ENCODE peak calls at places on chromosomes 12 and 14, in seven cellular contexts. K is breast epithelium, Z is fibroblast of the aortic adventitia, O is MM.1S, P is nephron progenitor cell, M is endothelial cell of umbilical vein, Y is adrenal gland. C is an unnamed sample.

GRCh38 chr14:105927661-105928060 is 401.3 kb downstream of the TMEM121 start:
- DNase-seq in O (no peak), Y (no peak), M (no peak), K (peak), P (no peak), Z (no peak), C (no peak)

GRCh38 chr12:62767946-62768345 is 167.0 kb downstream of the PPM1H start:
- DNase-seq in O (no peak), P (no peak), M (no peak), Z (no peak), Y (no peak), K (no peak), C (no peak)

GRCh38 chr14:101087614-101088394 is 184.3 kb upstream of the RTL1 start:
- DNase-seq in O (no peak), M (no peak), Z (no peak), K (peak), Y (peak), P (no peak), C (no peak)

GRCh38 chr12:27123642-27124041 is 41.3 kb upstream of the C12orf71 start:
- DNase-seq in O (peak), Y (no peak), K (no peak), Z (peak), P (no peak), M (peak), C (peak)

GRCh38 chr14:92880851-92881250 is 42.1 kb upstream of the CHGA start:
- DNase-seq in M (peak), K (no peak), Z (peak), Y (peak), O (no peak), P (no peak), C (no peak)

GRCh38 chr14:71776463-71777359 is 155.5 kb upstream of the RGS6 start:
- DNase-seq in K (no peak), O (no peak), Y (no peak), M (peak), P (no peak), Z (peak), C (no peak)

GRCh38 chr12:50112456-50113218 is 601 bp downstream of the COX14 start:
- DNase-seq in Z (no peak), K (no peak), P (no peak), M (no peak), O (peak), Y (peak), C (no peak)

GRCh38 chr12:77122236-77122635 is 56.9 kb upstream of the E2F7 start:
- DNase-seq in P (no peak), M (peak), Z (peak), O (no peak), K (no peak), Y (no peak), C (no peak)

GRCh38 chr14:81162941-81163340 is 57.8 kb downstream of the GTF2A1 start:
- DNase-seq in K (no peak), Z (peak), O (no peak), M (no peak), Y (no peak), P (no peak), C (no peak)

GRCh38 chr14:45073480-45073879 is 10.4 kb upstream of the PRPF39 start:
- DNase-seq in M (no peak), O (no peak), Z (no peak), K (no peak), Y (no peak), P (no peak), C (no peak)

GRCh38 chr14:90983560-90983959 is 76.9 kb downstream of the RPS6KA5 start:
- DNase-seq in Y (no peak), P (no peak), K (no peak), M (no peak), Z (no peak), O (no peak), C (no peak)

GRCh38 chr14:72451081-72451972 is 442.6 kb downstream of the DPF3 start:
- DNase-seq in K (no peak), O (peak), P (peak), Y (no peak), Z (no peak), M (no peak), C (peak)

GRCh38 chr12:19964549-19964948 is 403.8 kb upstream of the PDE3A start:
- DNase-seq in Y (no peak), P (no peak), K (no peak), O (no peak), Z (peak), M (no peak), C (no peak)

GRCh38 chr12:69415471-69416275 is 54.5 kb upstream of the FRS2 start:
- DNase-seq in Y (peak), P (peak), M (peak), Z (peak), O (peak), K (peak), C (peak)

GRCh38 chr12:112096070-112096469 is 12.5 kb downstream of the NAA25 start:
- DNase-seq in M (no peak), O (no peak), Y (no peak), P (no peak), K (no peak), Z (no peak), C (peak)

GRCh38 chr12:10982244-10982643 is 4.5 kb downstream of the TAS2R50 start:
- DNase-seq in K (no peak), O (no peak), Y (no peak), Z (no peak), M (no peak), P (no peak), C (no peak)

GRCh38 chr12:74847169-74847568 is 309.5 kb downstream of the ATXN7L3B start:
- DNase-seq in Y (no peak), K (no peak), Z (no peak), P (no peak), M (no peak), O (no peak), C (no peak)

GRCh38 chr14:24607081-24607480 is 2.4 kb downstream of the GZMH start:
- DNase-seq in P (no peak), Z (no peak), Y (no peak), O (peak), K (no peak), M (no peak), C (peak)

GRCh38 chr12:80681287-80681686 is 26.1 kb upstream of the MYF6 start:
- DNase-seq in P (no peak), K (no peak), Z (no peak), O (peak), M (no peak), Y (no peak), C (no peak)

GRCh38 chr14:72503696-72504368 is 390.1 kb downstream of the DPF3 start:
- DNase-seq in O (no peak), K (no peak), Y (no peak), Z (peak), P (no peak), M (peak), C (no peak)

GRCh38 chr12:11812558-11813421 is 163.3 kb downstream of the ETV6 start:
- DNase-seq in O (peak), Y (peak), P (peak), M (peak), K (no peak), Z (peak), C (peak)

GRCh38 chr14:79331820-79332219 is 879.5 kb downstream of the DIO2 start:
- DNase-seq in P (no peak), Y (no peak), M (no peak), K (no peak), Z (no peak), O (no peak), C (no peak)

GRCh38 chr14:77222546-77223225 is 41.1 kb downstream of the TMEM63C start:
- DNase-seq in Z (no peak), K (no peak), O (no peak), M (no peak), Y (no peak), P (no peak), C (no peak)

GRCh38 chr12:125079943-125080645 is 14.9 kb downstream of the AACS start:
- DNase-seq in M (no peak), P (no peak), Y (no peak), K (no peak), Z (peak), O (no peak), C (no peak)

GRCh38 chr12:69108024-69108423 is 131.3 kb upstream of the CPSF6 start:
- DNase-seq in M (no peak), Y (no peak), O (no peak), K (no peak), Z (peak), P (no peak), C (no peak)

GRCh38 chr12:112944028-112944690 is 5.9 kb downstream of the OAS3 start:
- DNase-seq in P (no peak), Z (no peak), Y (peak), O (no peak), M (no peak), K (no peak), C (no peak)

GRCh38 chr12:108572166-108572790 is 9.9 kb downstream of the ISCU start:
- DNase-seq in P (no peak), Z (no peak), O (peak), M (no peak), K (no peak), Y (peak), C (peak)

GRCh38 chr14:32934891-32935633 is 3.6 kb upstream of the NPAS3 start:
- DNase-seq in O (no peak), P (peak), Z (no peak), Y (no peak), K (no peak), M (no peak), C (peak)

GRCh38 chr14:46580941-46581671 is 70.5 kb downstream of the RPL10L start:
- DNase-seq in K (no peak), P (peak), O (peak), Y (peak), Z (no peak), M (peak), C (peak)

GRCh38 chr14:54207075-54207474 is 189.7 kb upstream of the CDKN3 start:
- DNase-seq in M (no peak), Y (no peak), K (no peak), P (no peak), O (no peak), Z (peak), C (no peak)

GRCh38 chr14:98160901-98161300 is 1111.1 kb downstream of the BCL11B start:
- DNase-seq in K (no peak), M (no peak), Y (no peak), Z (no peak), P (no peak), O (no peak), C (no peak)

GRCh38 chr14:36301159-36301558 is 19.3 kb downstream of the MBIP start:
- DNase-seq in O (no peak), M (no peak), Z (peak), P (no peak), Y (no peak), K (no peak), C (no peak)
- TF ChIP-seq CTCF in O (no peak), M (no peak), Z (no peak), P (no peak), Y (no peak), K (no peak), C (no peak)

GRCh38 chr12:132015686-132016430 is 66.1 kb downstream of the EP400 start:
- DNase-seq in K (no peak), M (no peak), Z (no peak), Y (no peak), O (no peak), P (no peak), C (no peak)

GRCh38 chr12:132009336-132009859 is 59.7 kb downstream of the EP400 start:
- DNase-seq in M (no peak), Y (peak), P (no peak), O (no peak), Z (no peak), K (no peak), C (no peak)

GRCh38 chr12:132014915-132015280 is 65.2 kb downstream of the EP400 start:
- DNase-seq in O (no peak), Z (no peak), Y (no peak), M (no peak), P (no peak), K (no peak), C (no peak)

GRCh38 chr12:132018193-132018916 is 68.6 kb downstream of the EP400 start:
- DNase-seq in O (no peak), M (no peak), Y (no peak), K (no peak), Z (no peak), P (no peak), C (no peak)

DNA sequence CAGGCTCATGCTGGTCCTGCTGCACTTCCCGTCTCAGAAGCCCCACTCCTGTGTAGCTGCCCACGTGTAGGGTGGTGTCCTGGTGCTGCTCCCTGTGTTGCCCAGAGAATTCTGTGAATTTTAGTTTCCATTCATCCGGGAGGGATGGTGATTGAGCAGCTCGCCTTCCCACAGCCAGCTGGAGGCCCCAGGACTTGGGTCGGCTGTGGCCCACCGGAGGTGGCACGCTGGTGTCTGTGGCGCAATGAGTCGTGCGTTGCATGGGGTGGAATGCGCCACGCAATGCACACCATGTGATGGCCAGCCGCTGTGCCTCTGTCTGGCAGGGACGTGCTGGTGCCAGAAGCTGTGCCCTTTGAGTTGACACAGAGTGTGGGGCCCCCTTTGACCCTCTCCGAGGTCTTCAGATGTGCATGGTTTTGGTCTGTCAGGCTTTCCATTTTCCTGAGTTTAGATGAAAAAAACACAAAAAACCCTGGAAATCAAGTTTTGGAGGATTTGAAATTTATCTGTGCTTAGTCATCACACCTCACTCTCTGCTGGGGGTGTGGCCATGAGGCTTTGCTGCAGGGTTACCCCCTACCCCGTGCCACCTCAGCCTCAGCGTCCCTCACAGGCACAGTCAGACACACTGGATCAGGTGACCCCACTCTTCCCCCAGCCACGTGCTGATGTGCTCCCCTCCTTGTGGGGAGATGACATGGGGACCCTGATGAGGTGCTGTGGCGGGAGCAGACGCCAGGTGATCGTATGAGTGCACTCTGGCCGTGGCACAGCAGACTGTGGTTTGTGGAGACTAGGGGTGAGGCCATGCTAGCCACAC is 64.6 kb downstream of the EP400 start:
- DNase-seq in Y (no peak), K (no peak), M (no peak), Z (no peak), P (no peak), O (no peak), C (no peak)
- TF ChIP-seq CTCF in Y (no peak), K (no peak), M (no peak), Z (no peak), P (no peak), O (no peak), C (no peak)

DNA sequence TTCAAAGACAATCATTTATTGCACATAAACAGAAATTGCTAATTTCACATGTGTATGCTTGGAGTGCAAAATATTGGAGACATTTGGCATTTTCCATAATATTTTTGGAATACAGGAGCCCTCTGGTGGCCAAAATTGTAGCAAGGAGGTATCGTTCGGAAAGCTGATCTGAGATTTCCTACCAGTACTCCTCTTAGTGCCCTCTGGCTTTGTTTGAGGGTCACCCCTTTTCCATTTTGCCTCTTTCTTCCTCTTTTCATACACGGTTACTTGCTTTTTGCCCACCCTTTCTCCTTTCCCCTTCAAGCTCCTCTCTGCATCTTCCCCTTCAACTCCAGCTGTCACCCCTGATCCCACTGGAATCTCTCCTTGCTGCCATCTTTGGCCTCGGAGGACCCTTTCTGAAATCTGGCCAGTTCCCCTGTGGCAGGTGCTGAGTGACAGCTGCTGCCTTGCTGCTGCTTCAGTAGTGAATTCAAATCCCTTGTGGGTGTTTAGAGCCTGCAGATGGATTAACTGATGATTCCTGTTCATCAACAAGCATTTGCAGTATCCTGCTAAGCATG is 164.6 kb upstream of the PARP11 start:
- DNase-seq in O (no peak), K (no peak), P (no peak), Y (peak), M (peak), Z (peak), C (no peak)
- TF ChIP-seq CTCF in O (peak), K (peak), P (peak), Y (peak), M (peak), Z (peak), C (peak)

GRCh38 chr14:52148371-52148770 is 79.5 kb upstream of the NID2 start:
- DNase-seq in Z (no peak), M (no peak), Y (no peak), P (no peak), K (no peak), O (no peak), C (no peak)
- TF ChIP-seq CTCF in Z (no peak), M (no peak), Y (no peak), P (no peak), K (no peak), O (no peak), C (no peak)

DNA sequence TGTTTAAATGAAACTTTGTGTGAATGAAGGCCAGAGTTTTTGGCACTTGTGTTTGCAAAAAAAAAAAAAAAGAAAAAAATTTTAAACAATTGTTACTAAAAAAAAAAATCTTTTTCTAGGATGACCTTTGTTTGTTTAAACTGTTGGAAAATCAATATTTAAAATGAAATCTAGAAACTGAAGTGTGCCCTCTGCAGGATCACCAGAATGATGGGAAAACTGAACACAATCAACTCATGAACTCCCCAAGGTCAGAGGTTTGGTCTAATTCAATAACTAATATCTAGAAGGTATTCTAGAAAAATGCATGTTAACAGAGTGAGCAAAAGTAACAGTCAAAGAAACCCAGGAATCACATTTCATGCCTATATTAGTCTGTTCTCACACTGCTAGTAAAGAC is 448.9 kb downstream of the FLRT2 start:
- DNase-seq in Z (no peak), Y (no peak), O (no peak), P (no peak), K (no peak), M (no peak), C (no peak)
- TF ChIP-seq CTCF in Z (no peak), Y (no peak), O (no peak), P (no peak), K (no peak), M (no peak), C (no peak)

GRCh38 chr14:63457498-63457897 is 85.7 kb downstream of the PPP2R5E start:
- DNase-seq in K (no peak), M (no peak), P (peak), Z (no peak), O (no peak), Y (peak), C (no peak)
- TF ChIP-seq CTCF in K (no peak), M (no peak), P (no peak), Z (no peak), O (no peak), Y (no peak), C (no peak)

DNA sequence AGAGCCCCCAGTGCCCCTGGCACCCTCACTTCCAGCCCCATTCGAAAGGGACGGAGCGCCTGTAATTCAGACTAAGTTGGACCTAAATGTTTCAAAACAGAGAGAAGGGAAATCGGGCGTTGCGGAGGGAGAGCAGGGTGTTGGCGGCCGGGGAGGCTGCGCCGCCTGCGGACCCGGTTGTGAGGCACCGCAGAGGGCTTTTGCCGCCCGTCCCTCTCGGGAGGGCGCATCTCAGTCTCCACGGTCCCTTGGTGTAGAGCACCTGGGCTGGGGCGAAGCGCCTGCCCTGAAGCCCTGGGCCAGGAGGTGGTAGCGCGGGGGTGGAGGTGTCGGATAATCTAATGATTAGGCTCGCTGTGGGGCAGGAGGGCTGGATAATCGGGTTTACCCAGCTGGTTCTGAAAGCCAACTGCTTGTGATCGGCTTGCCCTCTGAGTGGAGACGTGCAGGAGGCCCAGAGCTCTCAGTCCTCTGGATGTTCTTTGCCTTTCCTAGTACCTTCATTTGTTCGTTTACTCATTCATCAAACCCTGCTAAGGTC is 884 bp downstream of the DAAM1 start:
- DNase-seq in M (no peak), P (no peak), Y (peak), Z (peak), K (peak), O (peak), C (no peak)
- TF ChIP-seq CTCF in M (no peak), P (no peak), Y (no peak), Z (no peak), K (no peak), O (no peak), C (no peak)

GRCh38 chr12:46383654-46384450 is 11.3 kb upstream of the SLC38A2 start:
- DNase-seq in Z (peak), M (peak), K (peak), Y (peak), P (no peak), O (peak), C (no peak)
- TF ChIP-seq CTCF in Z (no peak), M (no peak), K (peak), Y (no peak), P (no peak), O (no peak), C (no peak)

GRCh38 chr14:52275372-52275771 is 7.9 kb downstream of the PTGDR start:
- DNase-seq in P (no peak), K (no peak), O (no peak), Y (no peak), M (no peak), Z (no peak), C (no peak)

GRCh38 chr14:52269100-52269499 is 1.6 kb downstream of the PTGDR start:
- DNase-seq in M (no peak), Z (no peak), Y (no peak), O (no peak), K (no peak), P (no peak), C (no peak)

GRCh38 chr14:52268191-52269061 is 928 bp downstream of the PTGDR start:
- DNase-seq in M (no peak), K (no peak), O (no peak), Z (peak), Y (no peak), P (peak), C (no peak)

GRCh38 chr14:52271538-52271937 is 4.0 kb downstream of the PTGDR start:
- DNase-seq in M (no peak), O (no peak), P (no peak), Z (no peak), Y (no peak), K (no peak), C (no peak)

GRCh38 chr14:52272375-52272774 is 4.9 kb downstream of the PTGDR start:
- DNase-seq in M (no peak), Z (peak), K (no peak), O (peak), Y (no peak), P (no peak), C (peak)
- TF ChIP-seq CTCF in M (no peak), Z (peak), K (no peak), O (peak), Y (no peak), P (peak), C (peak)

C was measured in GM13977.